ENCODE peak calls at places on chromosome 1, in seven cellular contexts. One of them, this sample, is unnamed.

GRCh38 chr1:207579436-207579799 is 65.5 kb upstream of the CR1L start:
- DNase-seq in K562: peak
- DNase-seq in HepG2: peak
- DNase-seq in H1: peak
- DNase-seq in GM12891: peak
- DNase-seq in GM12878: peak
- DNase-seq in SK-N-SH: peak
- DNase-seq in this sample: no peak

GRCh38 chr1:77412069-77412793 is 130.4 kb downstream of the AK5 start:
- DNase-seq in SK-N-SH: no peak
- DNase-seq in K562: no peak
- DNase-seq in GM12891: no peak
- DNase-seq in H1: no peak
- DNase-seq in GM12878: no peak
- DNase-seq in HepG2: no peak
- DNase-seq in this sample: no peak

GRCh38 chr1:38997034-38997900 is 6.2 kb downstream of the AKIRIN1 start:
- DNase-seq in GM12878: no peak
- DNase-seq in HepG2: no peak
- DNase-seq in K562: no peak
- DNase-seq in SK-N-SH: no peak
- DNase-seq in H1: no peak
- DNase-seq in GM12891: no peak
- DNase-seq in this sample: no peak

GRCh38 chr1:192654607-192655389 is 18.9 kb downstream of the RGS13 start:
- DNase-seq in GM12878: no peak
- DNase-seq in H1: no peak
- DNase-seq in GM12891: no peak
- DNase-seq in SK-N-SH: no peak
- DNase-seq in K562: no peak
- DNase-seq in HepG2: no peak
- DNase-seq in this sample: no peak

GRCh38 chr1:84862810-84863251 is 30.2 kb downstream of the LPAR3 start:
- DNase-seq in K562: no peak
- DNase-seq in HepG2: no peak
- DNase-seq in H1: no peak
- DNase-seq in GM12891: peak
- DNase-seq in SK-N-SH: no peak
- DNase-seq in GM12878: peak
- DNase-seq in this sample: peak

GRCh38 chr1:158516966-158517365 is 37.2 kb downstream of the OR6Y1 start:
- DNase-seq in GM12891: no peak
- DNase-seq in K562: no peak
- DNase-seq in SK-N-SH: no peak
- DNase-seq in HepG2: no peak
- DNase-seq in GM12878: no peak
- DNase-seq in H1: no peak
- DNase-seq in this sample: no peak

GRCh38 chr1:40110389-40110788 is 13.3 kb upstream of the PPT1 start:
- DNase-seq in H1: no peak
- DNase-seq in K562: no peak
- DNase-seq in GM12878: no peak
- DNase-seq in SK-N-SH: no peak
- DNase-seq in GM12891: no peak
- DNase-seq in HepG2: no peak
- DNase-seq in this sample: no peak

GRCh38 chr1:229759037-229759435 is 133.0 kb downstream of the URB2 start:
- DNase-seq in H1: no peak
- DNase-seq in GM12878: no peak
- DNase-seq in GM12891: no peak
- DNase-seq in K562: no peak
- DNase-seq in SK-N-SH: no peak
- DNase-seq in HepG2: no peak
- DNase-seq in this sample: no peak

GRCh38 chr1:24027838-24028468 is 47.8 kb upstream of the SRSF10 start:
- DNase-seq in K562: no peak
- DNase-seq in GM12891: no peak
- DNase-seq in SK-N-SH: peak
- DNase-seq in GM12878: peak
- DNase-seq in H1: no peak
- DNase-seq in HepG2: peak
- DNase-seq in this sample: no peak

GRCh38 chr1:220370041-220370700 is 97.9 kb upstream of the RAB3GAP2 start:
- DNase-seq in H1: no peak
- DNase-seq in GM12891: no peak
- DNase-seq in GM12878: no peak
- DNase-seq in SK-N-SH: peak
- DNase-seq in HepG2: no peak
- DNase-seq in K562: no peak
- DNase-seq in this sample: no peak

GRCh38 chr1:147840909-147841308 is 61.7 kb upstream of the GJA8 start:
- DNase-seq in GM12891: peak
- DNase-seq in GM12878: no peak
- DNase-seq in K562: peak
- DNase-seq in HepG2: no peak
- DNase-seq in H1: no peak
- DNase-seq in SK-N-SH: no peak
- DNase-seq in this sample: no peak

GRCh38 chr1:168428063-168428731 is 115.6 kb downstream of the XCL2 start:
- DNase-seq in GM12891: no peak
- DNase-seq in SK-N-SH: peak
- DNase-seq in H1: no peak
- DNase-seq in GM12878: no peak
- DNase-seq in HepG2: no peak
- DNase-seq in K562: no peak
- DNase-seq in this sample: no peak

GRCh38 chr1:27713139-27713725 is 12.5 kb upstream of the FAM76A start:
- DNase-seq in GM12891: no peak
- DNase-seq in HepG2: no peak
- DNase-seq in H1: no peak
- DNase-seq in GM12878: no peak
- DNase-seq in K562: no peak
- DNase-seq in SK-N-SH: no peak
- DNase-seq in this sample: no peak

GRCh38 chr1:66022904-66023620 is 230.4 kb downstream of the PDE4B start:
- DNase-seq in HepG2: no peak
- DNase-seq in H1: no peak
- DNase-seq in GM12891: no peak
- DNase-seq in SK-N-SH: no peak
- DNase-seq in K562: no peak
- DNase-seq in GM12878: no peak
- DNase-seq in this sample: no peak

GRCh38 chr1:65509912-65510680 is 89.6 kb downstream of the LEPR start:
- DNase-seq in HepG2: no peak
- DNase-seq in H1: no peak
- DNase-seq in K562: no peak
- DNase-seq in GM12878: no peak
- DNase-seq in GM12891: no peak
- DNase-seq in SK-N-SH: no peak
- DNase-seq in this sample: no peak

GRCh38 chr1:162158624-162159271 is 89.3 kb downstream of the NOS1AP start:
- DNase-seq in HepG2: no peak
- DNase-seq in K562: no peak
- DNase-seq in GM12878: no peak
- DNase-seq in SK-N-SH: no peak
- DNase-seq in H1: no peak
- DNase-seq in GM12891: no peak
- DNase-seq in this sample: no peak

GRCh38 chr1:53581476-53581875 is 122.3 kb downstream of the DMRTB1 start:
- DNase-seq in GM12878: no peak
- DNase-seq in GM12891: no peak
- DNase-seq in H1: no peak
- DNase-seq in HepG2: no peak
- DNase-seq in K562: no peak
- DNase-seq in SK-N-SH: no peak
- DNase-seq in this sample: no peak

GRCh38 chr1:235821361-235821981 is 45.2 kb downstream of the LYST start:
- DNase-seq in GM12878: no peak
- DNase-seq in H1: no peak
- DNase-seq in SK-N-SH: no peak
- DNase-seq in K562: no peak
- DNase-seq in HepG2: no peak
- DNase-seq in GM12891: no peak
- DNase-seq in this sample: no peak

GRCh38 chr1:26733982-26734381 is 38.2 kb downstream of the ARID1A start:
- DNase-seq in SK-N-SH: no peak
- DNase-seq in GM12878: no peak
- DNase-seq in GM12891: no peak
- DNase-seq in HepG2: no peak
- DNase-seq in H1: no peak
- DNase-seq in K562: no peak
- DNase-seq in this sample: no peak

GRCh38 chr1:177983824-177984528 is 14.1 kb upstream of the SEC16B start:
- DNase-seq in GM12878: no peak
- DNase-seq in H1: peak
- DNase-seq in GM12891: no peak
- DNase-seq in K562: no peak
- DNase-seq in SK-N-SH: peak
- DNase-seq in HepG2: peak
- DNase-seq in this sample: no peak

GRCh38 chr1:212368073-212368484 is 46.6 kb downstream of the PACC1 start:
- DNase-seq in HepG2: peak
- DNase-seq in H1: peak
- DNase-seq in GM12878: peak
- DNase-seq in GM12891: peak
- DNase-seq in SK-N-SH: peak
- DNase-seq in K562: peak
- DNase-seq in this sample: peak

GRCh38 chr1:206004269-206004800 is 1.1 kb upstream of the RAB7B start:
- DNase-seq in GM12878: no peak
- DNase-seq in GM12891: no peak
- DNase-seq in H1: no peak
- DNase-seq in K562: no peak
- DNase-seq in SK-N-SH: no peak
- DNase-seq in HepG2: no peak
- DNase-seq in this sample: no peak

GRCh38 chr1:206002833-206003532 is at the start of gene RAB7B:
- DNase-seq in H1: peak
- DNase-seq in SK-N-SH: no peak
- DNase-seq in GM12878: no peak
- DNase-seq in K562: no peak
- DNase-seq in GM12891: no peak
- DNase-seq in HepG2: no peak
- DNase-seq in this sample: no peak

GRCh38 chr1:206005234-206005633 is 2.0 kb upstream of the RAB7B start:
- DNase-seq in H1: no peak
- DNase-seq in K562: no peak
- DNase-seq in GM12878: no peak
- DNase-seq in HepG2: no peak
- DNase-seq in SK-N-SH: no peak
- DNase-seq in GM12891: no peak
- DNase-seq in this sample: no peak

GRCh38 chr1:206005761-206006160 is 2.6 kb upstream of the RAB7B start:
- DNase-seq in H1: no peak
- DNase-seq in HepG2: no peak
- DNase-seq in GM12891: no peak
- DNase-seq in GM12878: no peak
- DNase-seq in SK-N-SH: no peak
- DNase-seq in K562: no peak
- DNase-seq in this sample: no peak

DNA sequence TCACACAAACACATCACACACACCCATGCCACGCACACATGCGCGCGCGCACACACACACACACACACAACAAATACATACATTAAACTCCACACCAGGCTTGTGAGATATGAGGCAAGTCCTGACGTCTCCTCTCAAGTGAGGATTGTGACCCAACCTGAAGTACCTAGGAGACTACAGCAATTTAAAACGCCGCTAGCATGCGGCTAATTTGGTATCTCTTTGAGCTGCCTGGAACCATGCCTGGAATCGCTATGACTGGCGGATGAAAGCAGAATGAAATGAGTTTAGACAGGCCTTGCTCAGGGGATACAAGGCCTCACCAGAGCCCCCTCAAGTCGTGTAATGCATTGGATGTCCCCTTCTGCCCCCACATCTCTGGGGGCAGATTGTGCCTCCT is 1.6 kb upstream of the RAB7B start:
- DNase-seq in HepG2: no peak
- DNase-seq in SK-N-SH: no peak
- DNase-seq in H1: no peak
- DNase-seq in GM12891: no peak
- DNase-seq in GM12878: no peak
- DNase-seq in K562: no peak
- DNase-seq in this sample: no peak
- TF ChIP-seq TAF1 in HepG2: no peak
- TF ChIP-seq TAF1 in SK-N-SH: no peak
- TF ChIP-seq TAF1 in H1: no peak
- TF ChIP-seq TAF1 in GM12891: no peak
- TF ChIP-seq TAF1 in GM12878: no peak
- TF ChIP-seq TAF1 in K562: no peak
- TF ChIP-seq TAF1 in this sample: no peak

DNA sequence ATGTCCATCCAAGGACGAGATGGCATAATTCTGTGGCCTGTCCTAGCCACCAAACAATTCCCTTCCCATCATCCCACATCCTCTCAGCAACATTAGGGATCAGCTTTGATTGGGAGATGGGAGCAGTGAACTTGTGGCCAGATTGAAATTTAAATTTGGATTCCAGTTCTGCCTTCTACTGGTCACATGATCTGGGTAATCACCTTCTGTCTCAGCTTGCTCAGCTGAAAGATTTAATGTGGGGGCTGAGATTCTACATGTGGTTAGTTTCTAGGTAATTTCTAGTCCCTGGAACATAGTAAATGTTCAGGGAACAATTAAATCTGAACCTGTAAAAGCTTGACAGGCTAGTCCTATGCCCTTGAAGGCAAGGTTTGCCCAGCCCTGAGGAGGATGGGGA is 3.2 kb downstream of the MYOCOS start:
- DNase-seq in K562: no peak
- DNase-seq in GM12891: no peak
- DNase-seq in SK-N-SH: no peak
- DNase-seq in HepG2: no peak
- DNase-seq in H1: no peak
- DNase-seq in GM12878: no peak
- DNase-seq in this sample: no peak
- TF ChIP-seq POLR2AphosphoS5 in K562: no peak
- TF ChIP-seq POLR2AphosphoS5 in GM12891: no peak
- TF ChIP-seq POLR2AphosphoS5 in SK-N-SH: no peak
- TF ChIP-seq POLR2AphosphoS5 in HepG2: no peak
- TF ChIP-seq POLR2AphosphoS5 in H1: no peak
- TF ChIP-seq POLR2AphosphoS5 in GM12878: no peak
- TF ChIP-seq POLR2AphosphoS5 in this sample: no peak

GRCh38 chr1:31778763-31779488 is 14.8 kb upstream of the ADGRB2 start:
- DNase-seq in K562: peak
- DNase-seq in H1: no peak
- DNase-seq in SK-N-SH: no peak
- DNase-seq in GM12878: no peak
- DNase-seq in HepG2: no peak
- DNase-seq in GM12891: no peak
- DNase-seq in this sample: no peak
- TF ChIP-seq TAF1 in K562: no peak
- TF ChIP-seq TAF1 in H1: no peak
- TF ChIP-seq TAF1 in SK-N-SH: no peak
- TF ChIP-seq TAF1 in GM12878: no peak
- TF ChIP-seq TAF1 in HepG2: no peak
- TF ChIP-seq TAF1 in GM12891: no peak
- TF ChIP-seq TAF1 in this sample: no peak

DNA sequence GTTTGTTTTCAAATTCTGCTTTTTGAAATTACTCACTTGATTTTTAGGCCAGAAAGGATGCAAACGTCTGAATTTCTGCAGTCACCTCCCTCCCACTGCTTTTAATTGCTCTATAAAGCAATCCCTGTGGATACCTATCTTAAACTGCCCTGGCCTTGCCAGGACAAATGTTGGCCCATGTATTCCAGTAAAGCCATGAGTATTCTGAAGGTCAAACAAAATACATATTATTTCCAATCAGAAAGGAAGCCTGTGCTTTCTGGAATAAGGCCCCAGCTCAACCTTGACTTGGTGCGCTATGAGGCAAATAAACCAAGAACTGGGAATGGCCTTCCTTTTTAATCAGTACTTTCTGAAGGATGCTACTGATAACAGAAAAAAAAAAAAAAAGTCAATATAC is 68.4 kb downstream of the TGFBR3 start:
- DNase-seq in GM12891: no peak
- DNase-seq in SK-N-SH: no peak
- DNase-seq in GM12878: no peak
- DNase-seq in K562: no peak
- DNase-seq in HepG2: no peak
- DNase-seq in H1: no peak
- DNase-seq in this sample: no peak
- TF ChIP-seq POLR2AphosphoS5 in GM12891: no peak
- TF ChIP-seq POLR2AphosphoS5 in SK-N-SH: no peak
- TF ChIP-seq POLR2AphosphoS5 in GM12878: no peak
- TF ChIP-seq POLR2AphosphoS5 in K562: no peak
- TF ChIP-seq POLR2AphosphoS5 in HepG2: no peak
- TF ChIP-seq POLR2AphosphoS5 in H1: no peak
- TF ChIP-seq POLR2AphosphoS5 in this sample: no peak